ENCODE peak calls at places on chromosome 13, in eight cellular contexts. X is kidney glomerular epithelial cell; F is stimulated activated CD4-positive, alpha-beta T cell treated with anti-CD3 and anti-CD28 coated beads, Interleukin-15, amount 100 ng/mL, for 24 hours; B is nephron progenitor cell; D is SK-N-DZ; S is neural crest cell; M is Peyer's patch; J is naive thymus-derived CD8-positive, alpha-beta T cell. Z is an unnamed sample.

GRCh38 chr13:74251778-74252519 is 117.7 kb upstream of the KLF12 start:
- DNase-seq in F (no peak), M (peak; percentile 59), X (no peak), S (no peak), J (no peak), B (no peak), D (peak; percentile 33), Z (peak; percentile 10)

GRCh38 chr13:40120288-40120687 is 464.8 kb downstream of the COG6 start:
- DNase-seq in S (no peak), D (no peak), F (no peak), J (no peak), B (no peak), M (no peak), X (no peak), Z (no peak)

GRCh38 chr13:108595416-108596257 is 33.8 kb upstream of the MYO16 start:
- DNase-seq in J (no peak), M (no peak), S (no peak), B (peak; percentile 6), D (peak; percentile 30), X (no peak), F (peak; percentile 24), Z (no peak)

GRCh38 chr13:32031025-32031814 is at the start of gene FRY:
- DNase-seq in B (peak; percentile 75), D (peak; percentile 87), M (peak; percentile 86), S (peak; percentile 46), F (peak; percentile 70), J (peak; percentile 17), X (peak; percentile 38), Z (peak; percentile 28)

GRCh38 chr13:53151692-53152421 is 123.2 kb downstream of the OLFM4 start:
- DNase-seq in J (no peak), F (peak; percentile 37), X (no peak), D (peak; percentile 45), B (peak; percentile 68), M (peak; percentile 62), S (peak; percentile 64), Z (no peak)

GRCh38 chr13:99281811-99282263 is 23.7 kb upstream of the GPR18 start:
- DNase-seq in D (no peak), S (no peak), M (peak; percentile 87), J (peak; percentile 26), X (no peak), B (no peak), F (peak; percentile 55), Z (peak; percentile 54)

GRCh38 chr13:94128430-94128829 is 351.1 kb downstream of the DCT start:
- DNase-seq in F (no peak), M (no peak), J (no peak), D (no peak), X (no peak), S (no peak), B (no peak), Z (no peak)

GRCh38 chr13:83929147-83929546 is 46.9 kb upstream of the SLITRK1 start:
- DNase-seq in J (no peak), F (no peak), X (no peak), D (no peak), B (no peak), M (no peak), S (no peak), Z (no peak)

GRCh38 chr13:76711515-76712182 is 174.6 kb downstream of the KCTD12 start:
- DNase-seq in J (no peak), F (no peak), B (no peak), M (no peak), S (no peak), X (no peak), D (no peak), Z (no peak)

GRCh38 chr13:92806215-92806614 is 420.4 kb upstream of the GPC6 start:
- DNase-seq in X (peak; percentile 64), B (no peak), M (no peak), S (no peak), F (no peak), D (no peak), J (no peak), Z (no peak)

GRCh38 chr13:91270031-91270430 is 77.5 kb upstream of the MIR17HG start:
- DNase-seq in X (no peak), D (no peak), M (no peak), B (no peak), F (no peak), J (no peak), S (no peak), Z (no peak)

GRCh38 chr13:24074687-24075086 is 85.8 kb upstream of the SPATA13 start:
- DNase-seq in X (no peak), D (no peak), S (no peak), J (no peak), F (no peak), M (no peak), B (no peak), Z (no peak)

GRCh38 chr13:39462456-39462855 is 140.5 kb downstream of the LHFPL6 start:
- DNase-seq in M (no peak), D (no peak), S (no peak), B (no peak), X (peak; percentile 19), F (no peak), J (no peak), Z (no peak)

GRCh38 chr13:113052206-113052605 is 53.4 kb upstream of the F7 start:
- DNase-seq in B (no peak), M (no peak), J (no peak), S (no peak), F (no peak), D (no peak), X (no peak), Z (no peak)

GRCh38 chr13:109483369-109483768 is 303.0 kb downstream of the IRS2 start:
- DNase-seq in S (no peak), B (no peak), D (no peak), X (no peak), J (no peak), M (no peak), F (no peak), Z (no peak)

GRCh38 chr13:27037571-27037970 is 134.0 kb downstream of the USP12 start:
- DNase-seq in S (no peak), D (no peak), M (no peak), J (no peak), B (no peak), X (no peak), F (no peak), Z (no peak)